ENCODE peak calls at places on chromosomes 4 and X, in four cellular contexts. H is lung, X is astrocyte, J is H9. P is an unnamed sample.

GRCh38 chr4:1216869-1217294 is 32.0 kb downstream of the CTBP1 start:
- DNase-seq in H (no peak), X (no peak), J (no peak), P (no peak)

GRCh38 chr4:162804323-162804924 is 362.3 kb downstream of the NAF1 start:
- DNase-seq in H (no peak), X (no peak), J (no peak), P (no peak)

GRCh38 chr4:186717556-186717955 is 6.1 kb downstream of the FAT1 start:
- DNase-seq in H (no peak), X (no peak), J (no peak), P (no peak)

GRCh38 chr4:40916880-40917279 is 167.1 kb downstream of the NSUN7 start:
- DNase-seq in H (peak), X (no peak), J (peak), P (no peak)

GRCh38 chrX:16914058-16914457 is 32.4 kb upstream of the REPS2 start:
- DNase-seq in H (no peak), X (no peak), J (no peak), P (no peak)

GRCh38 chr4:3009422-3009821 is 46.1 kb downstream of the GRK4 start:
- DNase-seq in H (no peak), X (peak), J (peak), P (no peak)

GRCh38 chrX:39996561-39996960 is 101.2 kb downstream of the BCOR start:
- DNase-seq in H (no peak), X (no peak), J (no peak), P (no peak)

GRCh38 chr4:3340038-3340702 is 47.3 kb downstream of the RGS12 start:
- DNase-seq in H (no peak), X (no peak), J (no peak), P (no peak)

GRCh38 chr4:85913925-85914694 is 439.2 kb downstream of the ARHGAP24 start:
- DNase-seq in H (no peak), X (no peak), J (no peak), P (no peak)

GRCh38 chrX:103538728-103539127 is 19.4 kb upstream of the RAB40A start:
- DNase-seq in H (no peak), X (no peak), J (no peak), P (no peak)

GRCh38 chr4:40720351-40720750 is 29.4 kb upstream of the NSUN7 start:
- DNase-seq in H (no peak), X (no peak), J (no peak), P (no peak)

GRCh38 chrX:106177106-106177981 is 9.2 kb downstream of the PWWP3B start:
- DNase-seq in H (no peak), X (peak), J (peak), P (no peak)

GRCh38 chr4:177485528-177485927 is 43.3 kb upstream of the AGA start:
- DNase-seq in H (no peak), X (peak), J (no peak), P (no peak)

GRCh38 chr4:177483271-177483670 is 41.0 kb upstream of the AGA start:
- DNase-seq in H (no peak), X (no peak), J (no peak), P (no peak)

GRCh38 chr4:177484613-177485021 is 42.4 kb upstream of the AGA start:
- DNase-seq in H (no peak), X (peak), J (no peak), P (no peak)

GRCh38 chr4:177480796-177481195 is 38.6 kb upstream of the AGA start:
- DNase-seq in H (no peak), X (peak), J (no peak), P (no peak)

GRCh38 chr4:177482367-177482766 is 40.1 kb upstream of the AGA start:
- DNase-seq in H (no peak), X (no peak), J (no peak), P (no peak)
- H3K27ac ChIP-seq in H (no peak), X (no peak), J (no peak), P (no peak)

DNA sequence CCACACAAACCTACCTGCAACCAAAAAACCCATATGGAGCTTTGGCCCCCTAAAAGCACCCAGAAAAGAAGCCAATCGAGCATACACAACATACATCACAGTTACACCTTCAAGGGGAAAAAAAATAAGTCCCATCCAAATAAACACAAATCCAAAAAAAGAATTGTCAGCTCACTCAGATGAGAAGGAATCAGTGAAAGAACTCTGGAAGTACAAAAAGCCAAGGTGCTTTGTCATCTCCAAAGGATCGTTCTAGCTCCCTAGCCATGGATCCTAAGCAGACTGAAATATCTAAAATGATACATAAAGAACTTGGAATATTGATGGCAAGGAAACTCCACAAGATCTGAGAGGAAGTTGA is 119.2 kb downstream of the NEK1 start:
- DNase-seq in H (no peak), X (no peak), J (no peak), P (no peak)
- H3K27ac ChIP-seq in H (no peak), X (no peak), J (no peak), P (no peak)

GRCh38 chrX:3697701-3698279 is 15.7 kb downstream of the PRKX start:
- DNase-seq in H (no peak), X (peak), J (no peak), P (no peak)
- H3K27ac ChIP-seq in H (peak), X (peak), J (no peak), P (no peak)

GRCh38 chr4:15702941-15703403 is at the start of gene BST1:
- DNase-seq in H (peak), X (peak), J (peak), P (no peak)
- H3K27ac ChIP-seq in H (peak), X (peak), J (no peak), P (no peak)

GRCh38 chrX:19683817-19684216 is 168.5 kb upstream of the MAP3K15 start:
- DNase-seq in H (no peak), X (no peak), J (no peak), P (no peak)
- H3K27ac ChIP-seq in H (no peak), X (peak), J (no peak), P (no peak)

GRCh38 chrX:125398959-125399440 is 79.3 kb downstream of the TEX13C start:
- DNase-seq in H (no peak), X (no peak), J (no peak), P (no peak)

GRCh38 chrX:125405339-125405738 is 85.7 kb downstream of the TEX13C start:
- DNase-seq in H (no peak), X (no peak), J (no peak), P (no peak)

GRCh38 chrX:125404667-125405160 is 85.0 kb downstream of the TEX13C start:
- DNase-seq in H (no peak), X (no peak), J (no peak), P (no peak)

GRCh38 chrX:125407314-125407713 is 87.6 kb downstream of the TEX13C start:
- DNase-seq in H (no peak), X (no peak), J (no peak), P (no peak)

GRCh38 chrX:125402807-125403206 is 83.1 kb downstream of the TEX13C start:
- DNase-seq in H (no peak), X (no peak), J (no peak), P (no peak)
- H3K27ac ChIP-seq in H (no peak), X (no peak), J (no peak), P (no peak)

GRCh38 chr4:145679520-145679919 is 426 bp upstream of the C4orf51 start:
- DNase-seq in H (peak), X (peak), J (no peak), P (no peak)
- H3K27ac ChIP-seq in H (peak), X (peak), J (no peak), P (no peak)

GRCh38 chr4:95285797-95286196 is 263.0 kb downstream of the UNC5C start:
- DNase-seq in H (no peak), X (no peak), J (no peak), P (no peak)

GRCh38 chr4:95293014-95293413 is 255.8 kb downstream of the UNC5C start:
- DNase-seq in H (no peak), X (peak), J (no peak), P (no peak)

GRCh38 chr4:95290702-95291101 is 258.1 kb downstream of the UNC5C start:
- DNase-seq in H (no peak), X (no peak), J (no peak), P (no peak)

GRCh38 chr4:95288552-95288951 is 260.2 kb downstream of the UNC5C start:
- DNase-seq in H (no peak), X (peak), J (no peak), P (no peak)

DNA sequence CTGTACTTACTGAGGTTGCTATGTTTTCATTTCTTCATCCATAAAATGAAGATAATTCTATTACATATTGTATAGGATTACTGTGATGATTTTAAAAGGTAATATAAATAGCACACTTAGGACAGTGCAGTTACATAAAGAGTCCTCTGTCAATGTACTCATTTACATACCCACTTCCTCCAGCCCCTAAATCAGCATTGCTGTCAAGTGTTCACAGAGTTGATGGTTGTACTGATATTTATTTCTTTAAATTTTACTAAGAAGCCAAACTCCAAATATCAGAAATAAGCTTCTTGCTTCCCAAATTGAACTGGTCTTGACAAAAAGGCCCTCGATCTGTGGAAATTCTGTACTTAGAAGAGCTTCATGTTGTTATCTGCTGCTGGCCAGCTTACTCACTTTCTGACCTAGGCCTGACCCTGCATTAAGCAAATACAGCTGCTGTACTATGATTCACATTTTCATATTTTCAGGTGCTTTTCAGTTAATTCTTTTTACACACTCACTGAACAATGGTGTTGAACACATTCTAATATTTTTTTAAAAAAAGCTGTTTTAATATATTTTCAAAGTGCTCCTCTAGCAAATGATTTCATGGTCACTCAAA is 259.6 kb downstream of the UNC5C start:
- DNase-seq in H (no peak), X (peak), J (no peak), P (no peak)
- H3K27ac ChIP-seq in H (no peak), X (no peak), J (no peak), P (no peak)

P was measured in RWPE2.